ENCODE peak calls at places on chromosome 6, in eight cellular contexts. One of them, this sample, is unnamed.

GRCh38 chr6:89371849-89372505 is 19.5 kb upstream of the UBE2J1 start:
- DNase-seq in lower leg skin: peak; percentile 47
- DNase-seq in RKO: peak; percentile 70
- DNase-seq in fibroblast of pulmonary artery: peak; percentile 59
- DNase-seq in Ammon's horn: peak; percentile 92
- DNase-seq in iPS DF 19.7: no peak
- DNase-seq in amniotic epithelial cell: peak; percentile 26
- DNase-seq in stimulated activated CD4-positive, alpha-beta T cell treated with anti-CD3 and anti-CD28 coated beads, Interleukin-1b, Interleukin-23, amount 100 ng/mL, for 48 hours: peak; percentile 68
- DNase-seq in this sample: peak; percentile 67

GRCh38 chr6:145508107-145508506 is 227.2 kb downstream of the EPM2A start:
- DNase-seq in lower leg skin: no peak
- DNase-seq in stimulated activated CD4-positive, alpha-beta T cell treated with anti-CD3 and anti-CD28 coated beads, Interleukin-1b, Interleukin-23, amount 100 ng/mL, for 48 hours: no peak
- DNase-seq in RKO: peak; percentile 2
- DNase-seq in iPS DF 19.7: no peak
- DNase-seq in Ammon's horn: no peak
- DNase-seq in fibroblast of pulmonary artery: peak; percentile 3
- DNase-seq in amniotic epithelial cell: no peak
- DNase-seq in this sample: no peak

GRCh38 chr6:24426729-24427446 is 24.2 kb downstream of the MRS2 start:
- DNase-seq in RKO: peak; percentile 3
- DNase-seq in iPS DF 19.7: no peak
- DNase-seq in amniotic epithelial cell: no peak
- DNase-seq in Ammon's horn: no peak
- DNase-seq in stimulated activated CD4-positive, alpha-beta T cell treated with anti-CD3 and anti-CD28 coated beads, Interleukin-1b, Interleukin-23, amount 100 ng/mL, for 48 hours: no peak
- DNase-seq in lower leg skin: no peak
- DNase-seq in fibroblast of pulmonary artery: no peak
- DNase-seq in this sample: no peak

GRCh38 chr6:135285165-135285564 is 104.1 kb downstream of the MYB start:
- DNase-seq in lower leg skin: no peak
- DNase-seq in fibroblast of pulmonary artery: no peak
- DNase-seq in stimulated activated CD4-positive, alpha-beta T cell treated with anti-CD3 and anti-CD28 coated beads, Interleukin-1b, Interleukin-23, amount 100 ng/mL, for 48 hours: no peak
- DNase-seq in Ammon's horn: no peak
- DNase-seq in iPS DF 19.7: no peak
- DNase-seq in amniotic epithelial cell: no peak
- DNase-seq in RKO: no peak
- DNase-seq in this sample: no peak

GRCh38 chr6:93423542-93423941 is 4.2 kb upstream of the EPHA7 start:
- DNase-seq in iPS DF 19.7: no peak
- DNase-seq in RKO: peak; percentile 69
- DNase-seq in amniotic epithelial cell: peak; percentile 39
- DNase-seq in fibroblast of pulmonary artery: peak; percentile 51
- DNase-seq in Ammon's horn: peak; percentile 62
- DNase-seq in stimulated activated CD4-positive, alpha-beta T cell treated with anti-CD3 and anti-CD28 coated beads, Interleukin-1b, Interleukin-23, amount 100 ng/mL, for 48 hours: peak; percentile 8
- DNase-seq in lower leg skin: no peak
- DNase-seq in this sample: peak; percentile 77

GRCh38 chr6:164014716-164015484 is 600.4 kb downstream of the QKI start:
- DNase-seq in RKO: no peak
- DNase-seq in iPS DF 19.7: no peak
- DNase-seq in fibroblast of pulmonary artery: no peak
- DNase-seq in stimulated activated CD4-positive, alpha-beta T cell treated with anti-CD3 and anti-CD28 coated beads, Interleukin-1b, Interleukin-23, amount 100 ng/mL, for 48 hours: no peak
- DNase-seq in amniotic epithelial cell: no peak
- DNase-seq in lower leg skin: no peak
- DNase-seq in Ammon's horn: no peak
- DNase-seq in this sample: no peak

GRCh38 chr6:120005292-120005976 is 655.9 kb upstream of the MAN1A1 start:
- DNase-seq in iPS DF 19.7: no peak
- DNase-seq in stimulated activated CD4-positive, alpha-beta T cell treated with anti-CD3 and anti-CD28 coated beads, Interleukin-1b, Interleukin-23, amount 100 ng/mL, for 48 hours: no peak
- DNase-seq in lower leg skin: no peak
- DNase-seq in amniotic epithelial cell: no peak
- DNase-seq in fibroblast of pulmonary artery: no peak
- DNase-seq in RKO: no peak
- DNase-seq in Ammon's horn: no peak
- DNase-seq in this sample: no peak

GRCh38 chr6:108024427-108025073 is 50.0 kb downstream of the OSTM1 start:
- DNase-seq in RKO: no peak
- DNase-seq in amniotic epithelial cell: no peak
- DNase-seq in fibroblast of pulmonary artery: no peak
- DNase-seq in Ammon's horn: no peak
- DNase-seq in lower leg skin: no peak
- DNase-seq in iPS DF 19.7: no peak
- DNase-seq in stimulated activated CD4-positive, alpha-beta T cell treated with anti-CD3 and anti-CD28 coated beads, Interleukin-1b, Interleukin-23, amount 100 ng/mL, for 48 hours: no peak
- DNase-seq in this sample: no peak

GRCh38 chr6:106973018-106973840 is 1.3 kb downstream of the CD24 start:
- DNase-seq in fibroblast of pulmonary artery: no peak
- DNase-seq in stimulated activated CD4-positive, alpha-beta T cell treated with anti-CD3 and anti-CD28 coated beads, Interleukin-1b, Interleukin-23, amount 100 ng/mL, for 48 hours: no peak
- DNase-seq in Ammon's horn: peak; percentile 13
- DNase-seq in amniotic epithelial cell: no peak
- DNase-seq in RKO: no peak
- DNase-seq in lower leg skin: no peak
- DNase-seq in iPS DF 19.7: no peak
- DNase-seq in this sample: peak; percentile 25

GRCh38 chr6:43267619-43268347 is 24.5 kb downstream of the TTBK1 start:
- DNase-seq in fibroblast of pulmonary artery: no peak
- DNase-seq in lower leg skin: no peak
- DNase-seq in stimulated activated CD4-positive, alpha-beta T cell treated with anti-CD3 and anti-CD28 coated beads, Interleukin-1b, Interleukin-23, amount 100 ng/mL, for 48 hours: no peak
- DNase-seq in Ammon's horn: no peak
- DNase-seq in RKO: no peak
- DNase-seq in iPS DF 19.7: no peak
- DNase-seq in amniotic epithelial cell: no peak
- DNase-seq in this sample: no peak

GRCh38 chr6:7644394-7644793 is 54.4 kb downstream of the SNRNP48 start:
- DNase-seq in iPS DF 19.7: no peak
- DNase-seq in fibroblast of pulmonary artery: no peak
- DNase-seq in RKO: peak; percentile 27
- DNase-seq in stimulated activated CD4-positive, alpha-beta T cell treated with anti-CD3 and anti-CD28 coated beads, Interleukin-1b, Interleukin-23, amount 100 ng/mL, for 48 hours: no peak
- DNase-seq in lower leg skin: no peak
- DNase-seq in Ammon's horn: no peak
- DNase-seq in amniotic epithelial cell: no peak
- DNase-seq in this sample: no peak

GRCh38 chr6:153024401-153025017 is 22.0 kb upstream of the MTRF1L start:
- DNase-seq in stimulated activated CD4-positive, alpha-beta T cell treated with anti-CD3 and anti-CD28 coated beads, Interleukin-1b, Interleukin-23, amount 100 ng/mL, for 48 hours: peak; percentile 26
- DNase-seq in Ammon's horn: peak; percentile 75
- DNase-seq in RKO: peak; percentile 70
- DNase-seq in amniotic epithelial cell: peak; percentile 54
- DNase-seq in iPS DF 19.7: peak; percentile 45
- DNase-seq in lower leg skin: peak; percentile 27
- DNase-seq in fibroblast of pulmonary artery: peak; percentile 73
- DNase-seq in this sample: peak; percentile 53

GRCh38 chr6:33624856-33625255 is 3.7 kb downstream of the ITPR3 start:
- DNase-seq in stimulated activated CD4-positive, alpha-beta T cell treated with anti-CD3 and anti-CD28 coated beads, Interleukin-1b, Interleukin-23, amount 100 ng/mL, for 48 hours: no peak
- DNase-seq in Ammon's horn: no peak
- DNase-seq in RKO: no peak
- DNase-seq in amniotic epithelial cell: no peak
- DNase-seq in fibroblast of pulmonary artery: no peak
- DNase-seq in iPS DF 19.7: no peak
- DNase-seq in lower leg skin: no peak
- DNase-seq in this sample: no peak

GRCh38 chr6:111865049-111865585 is 8.1 kb downstream of the FYN start:
- DNase-seq in lower leg skin: no peak
- DNase-seq in stimulated activated CD4-positive, alpha-beta T cell treated with anti-CD3 and anti-CD28 coated beads, Interleukin-1b, Interleukin-23, amount 100 ng/mL, for 48 hours: no peak
- DNase-seq in RKO: no peak
- DNase-seq in Ammon's horn: no peak
- DNase-seq in fibroblast of pulmonary artery: peak; percentile 22
- DNase-seq in iPS DF 19.7: no peak
- DNase-seq in amniotic epithelial cell: no peak
- DNase-seq in this sample: no peak

GRCh38 chr6:111417181-111417585 is 65.8 kb downstream of the REV3L start:
- DNase-seq in Ammon's horn: peak; percentile 92
- DNase-seq in fibroblast of pulmonary artery: peak; percentile 25
- DNase-seq in lower leg skin: peak; percentile 45
- DNase-seq in iPS DF 19.7: no peak
- DNase-seq in amniotic epithelial cell: peak; percentile 27
- DNase-seq in RKO: no peak
- DNase-seq in stimulated activated CD4-positive, alpha-beta T cell treated with anti-CD3 and anti-CD28 coated beads, Interleukin-1b, Interleukin-23, amount 100 ng/mL, for 48 hours: no peak
- DNase-seq in this sample: no peak

GRCh38 chr6:41467106-41467505 is 79.1 kb upstream of the FOXP4 start:
- DNase-seq in Ammon's horn: no peak
- DNase-seq in iPS DF 19.7: no peak
- DNase-seq in fibroblast of pulmonary artery: no peak
- DNase-seq in lower leg skin: no peak
- DNase-seq in RKO: no peak
- DNase-seq in stimulated activated CD4-positive, alpha-beta T cell treated with anti-CD3 and anti-CD28 coated beads, Interleukin-1b, Interleukin-23, amount 100 ng/mL, for 48 hours: no peak
- DNase-seq in amniotic epithelial cell: no peak
- DNase-seq in this sample: no peak

GRCh38 chr6:26576407-26576843 is 20.3 kb upstream of the ABT1 start:
- DNase-seq in iPS DF 19.7: no peak
- DNase-seq in RKO: peak; percentile 27
- DNase-seq in amniotic epithelial cell: no peak
- DNase-seq in stimulated activated CD4-positive, alpha-beta T cell treated with anti-CD3 and anti-CD28 coated beads, Interleukin-1b, Interleukin-23, amount 100 ng/mL, for 48 hours: no peak
- DNase-seq in Ammon's horn: no peak
- DNase-seq in lower leg skin: no peak
- DNase-seq in fibroblast of pulmonary artery: no peak
- DNase-seq in this sample: no peak

GRCh38 chr6:75472885-75473284 is 20.7 kb downstream of the FILIP1 start:
- DNase-seq in fibroblast of pulmonary artery: no peak
- DNase-seq in amniotic epithelial cell: no peak
- DNase-seq in stimulated activated CD4-positive, alpha-beta T cell treated with anti-CD3 and anti-CD28 coated beads, Interleukin-1b, Interleukin-23, amount 100 ng/mL, for 48 hours: no peak
- DNase-seq in Ammon's horn: no peak
- DNase-seq in lower leg skin: no peak
- DNase-seq in iPS DF 19.7: no peak
- DNase-seq in RKO: no peak
- DNase-seq in this sample: no peak

GRCh38 chr6:367891-368630 is 23.5 kb upstream of the IRF4 start:
- DNase-seq in stimulated activated CD4-positive, alpha-beta T cell treated with anti-CD3 and anti-CD28 coated beads, Interleukin-1b, Interleukin-23, amount 100 ng/mL, for 48 hours: no peak
- DNase-seq in Ammon's horn: no peak
- DNase-seq in RKO: no peak
- DNase-seq in lower leg skin: no peak
- DNase-seq in fibroblast of pulmonary artery: no peak
- DNase-seq in iPS DF 19.7: no peak
- DNase-seq in amniotic epithelial cell: no peak
- DNase-seq in this sample: no peak

GRCh38 chr6:91447086-91447485 is 860.2 kb upstream of the MAP3K7 start:
- DNase-seq in iPS DF 19.7: no peak
- DNase-seq in Ammon's horn: no peak
- DNase-seq in RKO: no peak
- DNase-seq in stimulated activated CD4-positive, alpha-beta T cell treated with anti-CD3 and anti-CD28 coated beads, Interleukin-1b, Interleukin-23, amount 100 ng/mL, for 48 hours: no peak
- DNase-seq in amniotic epithelial cell: no peak
- DNase-seq in fibroblast of pulmonary artery: no peak
- DNase-seq in lower leg skin: no peak
- DNase-seq in this sample: no peak

GRCh38 chr6:124674042-124674441 is 288.2 kb upstream of the RNF217 start:
- DNase-seq in amniotic epithelial cell: no peak
- DNase-seq in iPS DF 19.7: no peak
- DNase-seq in fibroblast of pulmonary artery: no peak
- DNase-seq in Ammon's horn: no peak
- DNase-seq in lower leg skin: no peak
- DNase-seq in RKO: no peak
- DNase-seq in stimulated activated CD4-positive, alpha-beta T cell treated with anti-CD3 and anti-CD28 coated beads, Interleukin-1b, Interleukin-23, amount 100 ng/mL, for 48 hours: no peak
- DNase-seq in this sample: no peak

GRCh38 chr6:14984454-14984853 is 261.4 kb upstream of the JARID2 start:
- DNase-seq in fibroblast of pulmonary artery: peak; percentile 70
- DNase-seq in Ammon's horn: peak; percentile 8
- DNase-seq in lower leg skin: peak; percentile 18
- DNase-seq in amniotic epithelial cell: peak; percentile 14
- DNase-seq in stimulated activated CD4-positive, alpha-beta T cell treated with anti-CD3 and anti-CD28 coated beads, Interleukin-1b, Interleukin-23, amount 100 ng/mL, for 48 hours: no peak
- DNase-seq in RKO: no peak
- DNase-seq in iPS DF 19.7: no peak
- DNase-seq in this sample: no peak

GRCh38 chr6:150004101-150004782 is 21.1 kb downstream of the RAET1L start:
- DNase-seq in RKO: no peak
- DNase-seq in fibroblast of pulmonary artery: no peak
- DNase-seq in lower leg skin: no peak
- DNase-seq in iPS DF 19.7: no peak
- DNase-seq in Ammon's horn: no peak
- DNase-seq in amniotic epithelial cell: no peak
- DNase-seq in stimulated activated CD4-positive, alpha-beta T cell treated with anti-CD3 and anti-CD28 coated beads, Interleukin-1b, Interleukin-23, amount 100 ng/mL, for 48 hours: no peak
- DNase-seq in this sample: no peak

GRCh38 chr6:106688177-106688951 is 59.0 kb downstream of the QRSL1 start:
- DNase-seq in Ammon's horn: peak; percentile 47
- DNase-seq in RKO: no peak
- DNase-seq in stimulated activated CD4-positive, alpha-beta T cell treated with anti-CD3 and anti-CD28 coated beads, Interleukin-1b, Interleukin-23, amount 100 ng/mL, for 48 hours: no peak
- DNase-seq in amniotic epithelial cell: no peak
- DNase-seq in lower leg skin: no peak
- DNase-seq in iPS DF 19.7: no peak
- DNase-seq in fibroblast of pulmonary artery: no peak
- DNase-seq in this sample: peak; percentile 43

GRCh38 chr6:110173506-110174132 is 5.9 kb downstream of the WASF1 start:
- DNase-seq in stimulated activated CD4-positive, alpha-beta T cell treated with anti-CD3 and anti-CD28 coated beads, Interleukin-1b, Interleukin-23, amount 100 ng/mL, for 48 hours: no peak
- DNase-seq in amniotic epithelial cell: peak; percentile 28
- DNase-seq in fibroblast of pulmonary artery: no peak
- DNase-seq in iPS DF 19.7: no peak
- DNase-seq in Ammon's horn: peak; percentile 16
- DNase-seq in lower leg skin: no peak
- DNase-seq in RKO: peak; percentile 16
- DNase-seq in this sample: no peak

GRCh38 chr6:89941031-89941775 is 46.9 kb downstream of the GJA10 start:
- DNase-seq in Ammon's horn: peak; percentile 78
- DNase-seq in stimulated activated CD4-positive, alpha-beta T cell treated with anti-CD3 and anti-CD28 coated beads, Interleukin-1b, Interleukin-23, amount 100 ng/mL, for 48 hours: no peak
- DNase-seq in amniotic epithelial cell: no peak
- DNase-seq in fibroblast of pulmonary artery: no peak
- DNase-seq in lower leg skin: peak; percentile 60
- DNase-seq in iPS DF 19.7: no peak
- DNase-seq in RKO: no peak
- DNase-seq in this sample: no peak

GRCh38 chr6:2999005-2999620 is 581 bp upstream of the NQO2 start:
- DNase-seq in stimulated activated CD4-positive, alpha-beta T cell treated with anti-CD3 and anti-CD28 coated beads, Interleukin-1b, Interleukin-23, amount 100 ng/mL, for 48 hours: peak; percentile 74
- DNase-seq in iPS DF 19.7: no peak
- DNase-seq in RKO: peak; percentile 92
- DNase-seq in lower leg skin: no peak
- DNase-seq in amniotic epithelial cell: peak; percentile 94
- DNase-seq in Ammon's horn: no peak
- DNase-seq in fibroblast of pulmonary artery: peak; percentile 79
- DNase-seq in this sample: peak; percentile 82

GRCh38 chr6:150894191-150894744 is 28.8 kb downstream of the MTHFD1L start:
- DNase-seq in RKO: no peak
- DNase-seq in Ammon's horn: no peak
- DNase-seq in iPS DF 19.7: no peak
- DNase-seq in stimulated activated CD4-positive, alpha-beta T cell treated with anti-CD3 and anti-CD28 coated beads, Interleukin-1b, Interleukin-23, amount 100 ng/mL, for 48 hours: no peak
- DNase-seq in lower leg skin: no peak
- DNase-seq in amniotic epithelial cell: no peak
- DNase-seq in fibroblast of pulmonary artery: no peak
- DNase-seq in this sample: no peak

GRCh38 chr6:14665827-14666724 is 548.5 kb downstream of the CD83 start:
- DNase-seq in stimulated activated CD4-positive, alpha-beta T cell treated with anti-CD3 and anti-CD28 coated beads, Interleukin-1b, Interleukin-23, amount 100 ng/mL, for 48 hours: peak; percentile 79
- DNase-seq in fibroblast of pulmonary artery: peak; percentile 96
- DNase-seq in RKO: peak; percentile 73
- DNase-seq in amniotic epithelial cell: peak; percentile 92
- DNase-seq in Ammon's horn: no peak
- DNase-seq in iPS DF 19.7: no peak
- DNase-seq in lower leg skin: peak; percentile 33
- DNase-seq in this sample: no peak

GRCh38 chr6:39881851-39882566 is 52.3 kb downstream of the MOCS1 start:
- DNase-seq in Ammon's horn: peak; percentile 20
- DNase-seq in lower leg skin: no peak
- DNase-seq in RKO: no peak
- DNase-seq in amniotic epithelial cell: peak; percentile 68
- DNase-seq in iPS DF 19.7: no peak
- DNase-seq in fibroblast of pulmonary artery: peak; percentile 83
- DNase-seq in stimulated activated CD4-positive, alpha-beta T cell treated with anti-CD3 and anti-CD28 coated beads, Interleukin-1b, Interleukin-23, amount 100 ng/mL, for 48 hours: no peak
- DNase-seq in this sample: no peak

GRCh38 chr6:144008501-144009245 is 614 bp upstream of the PLAGL1 start:
- DNase-seq in iPS DF 19.7: no peak
- DNase-seq in lower leg skin: no peak
- DNase-seq in stimulated activated CD4-positive, alpha-beta T cell treated with anti-CD3 and anti-CD28 coated beads, Interleukin-1b, Interleukin-23, amount 100 ng/mL, for 48 hours: no peak
- DNase-seq in amniotic epithelial cell: no peak
- DNase-seq in Ammon's horn: no peak
- DNase-seq in fibroblast of pulmonary artery: peak; percentile 7
- DNase-seq in RKO: no peak
- DNase-seq in this sample: no peak

GRCh38 chr6:101392561-101393230 is 812 bp upstream of the GRIK2 start:
- DNase-seq in fibroblast of pulmonary artery: no peak
- DNase-seq in lower leg skin: no peak
- DNase-seq in iPS DF 19.7: no peak
- DNase-seq in RKO: no peak
- DNase-seq in Ammon's horn: no peak
- DNase-seq in stimulated activated CD4-positive, alpha-beta T cell treated with anti-CD3 and anti-CD28 coated beads, Interleukin-1b, Interleukin-23, amount 100 ng/mL, for 48 hours: no peak
- DNase-seq in amniotic epithelial cell: no peak
- DNase-seq in this sample: no peak